ENCODE peak calls at places on chromosomes 16 and 17, in seven cellular contexts. S is BE2C, F is tibial artery, T is T-helper 17 cell, M is posterior cingulate gyrus, I is cardiac fibroblast, N is fibroblast of pulmonary artery. P is an unnamed sample.
A peak's percentile ranks its signal among the peaks of the same experiment; 100 is the strongest.

GRCh38 chr17:58587713-58588117 is 73.3 kb upstream of the MTMR4 start:
- DNase-seq in S (peak; percentile 69), F (peak; percentile 29), T (peak; percentile 28), M (peak; percentile 64), I (peak; percentile 54), N (peak; percentile 50), P (peak; percentile 22)

GRCh38 chr17:76251478-76252039 is 11.3 kb upstream of the RNF157 start:
- DNase-seq in S (no peak), F (no peak), T (no peak), M (no peak), I (no peak), N (no peak), P (no peak)

GRCh38 chr17:3512512-3513171 is 36.8 kb downstream of the ASPA start:
- DNase-seq in S (no peak), F (peak; percentile 60), T (no peak), M (peak; percentile 83), I (peak; percentile 52), N (peak; percentile 60), P (no peak)

GRCh38 chr17:48047113-48047740 is 932 bp upstream of the NFE2L1 start:
- DNase-seq in S (no peak), F (no peak), T (no peak), M (no peak), I (no peak), N (no peak), P (no peak)

GRCh38 chr16:67718668-67719047 is 458 bp downstream of the GFOD2 start:
- DNase-seq in S (no peak), F (no peak), T (no peak), M (no peak), I (no peak), N (no peak), P (no peak)

GRCh38 chr17:78818932-78819331 is 21.7 kb downstream of the USP36 start:
- DNase-seq in S (no peak), F (no peak), T (peak; percentile 33), M (no peak), I (no peak), N (no peak), P (no peak)

GRCh38 chr17:12990041-12990808 is 27.6 kb downstream of the ELAC2 start:
- DNase-seq in S (no peak), F (no peak), T (no peak), M (no peak), I (peak; percentile 20), N (no peak), P (no peak)

GRCh38 chr17:78441271-78441986 is 63.0 kb downstream of the PGS1 start:
- DNase-seq in S (no peak), F (no peak), T (no peak), M (no peak), I (no peak), N (no peak), P (peak; percentile 18)

GRCh38 chr16:67672306-67672705 is 5.7 kb downstream of the C16orf86 start:
- DNase-seq in S (no peak), F (no peak), T (no peak), M (no peak), I (no peak), N (no peak), P (no peak)

GRCh38 chr16:13756411-13756810 is 163.5 kb upstream of the ERCC4 start:
- DNase-seq in S (no peak), F (no peak), T (no peak), M (no peak), I (no peak), N (no peak), P (no peak)

GRCh38 chr17:45702666-45703266 is 81.4 kb upstream of the CRHR1 start:
- DNase-seq in S (no peak), F (no peak), T (no peak), M (no peak), I (peak; percentile 25), N (peak; percentile 39), P (peak; percentile 36)

GRCh38 chr16:59684911-59685310 is 950.8 kb upstream of the GOT2 start:
- DNase-seq in S (no peak), F (no peak), T (no peak), M (no peak), I (peak; percentile 13), N (no peak), P (no peak)

GRCh38 chr17:78762007-78762406 is 20.1 kb downstream of the CYTH1 start:
- DNase-seq in S (no peak), F (no peak), T (no peak), M (no peak), I (peak; percentile 31), N (peak; percentile 42), P (peak; percentile 58)

GRCh38 chr17:81608082-81608481 is 28.8 kb downstream of the NPLOC4 start:
- DNase-seq in S (no peak), F (no peak), T (no peak), M (no peak), I (no peak), N (no peak), P (peak; percentile 78)

GRCh38 chr17:42181851-42182207 is 887 bp upstream of the KCNH4 start:
- DNase-seq in S (no peak), F (no peak), T (no peak), M (no peak), I (no peak), N (no peak), P (no peak)

GRCh38 chr16:13780406-13780805 is 139.5 kb upstream of the ERCC4 start:
- DNase-seq in S (peak; percentile 18), F (no peak), T (no peak), M (no peak), I (no peak), N (no peak), P (no peak)

GRCh38 chr17:40032322-40033320 is 17.4 kb downstream of the CSF3 start:
- DNase-seq in S (no peak), F (no peak), T (no peak), M (no peak), I (no peak), N (no peak), P (no peak)

GRCh38 chr17:27975146-27976011 is 67.1 kb upstream of the NLK start:
- DNase-seq in S (no peak), F (no peak), T (no peak), M (no peak), I (peak; percentile 77), N (peak; percentile 45), P (no peak)

P was measured in amniotic epithelial cell.